ENCODE peak calls at places on chromosomes 5 and 9, in eight cellular contexts. P is thyroid gland, U is NB4, M is tibial artery, X is astrocyte of the spinal cord, W is mammary epithelial cell, K is IMR-90, Y is HCT116. C is an unnamed sample.

GRCh38 chr9:15104826-15105420 is 194.7 kb upstream of the FREM1 start:
- DNase-seq in P (peak), U (peak), M (no peak), X (peak), W (peak), K (peak), Y (peak), C (peak)

GRCh38 chr9:93290495-93291434 is 106.8 kb downstream of the WNK2 start:
- DNase-seq in P (no peak), U (no peak), M (no peak), X (no peak), W (no peak), K (no peak), Y (no peak), C (no peak)

GRCh38 chr9:38371495-38371894 is 21.0 kb upstream of the ALDH1B1 start:
- DNase-seq in P (peak), U (peak), M (no peak), X (no peak), W (peak), K (peak), Y (peak), C (peak)

GRCh38 chr9:109003116-109003515 is 10.2 kb downstream of the CTNNAL1 start:
- DNase-seq in P (no peak), U (no peak), M (no peak), X (no peak), W (no peak), K (no peak), Y (no peak), C (no peak)

GRCh38 chr9:94818196-94818541 is 91.7 kb downstream of the AOPEP start:
- DNase-seq in P (no peak), U (no peak), M (no peak), X (no peak), W (peak), K (no peak), Y (no peak), C (no peak)

GRCh38 chr5:132655821-132656773 is 1.9 kb upstream of the IL13 start:
- DNase-seq in P (peak), U (peak), M (no peak), X (peak), W (no peak), K (no peak), Y (no peak), C (no peak)

GRCh38 chr5:5432020-5432707 is 9.7 kb downstream of the ICE1 start:
- DNase-seq in P (no peak), U (no peak), M (no peak), X (peak), W (peak), K (peak), Y (no peak), C (peak)

GRCh38 chr5:174424219-174425053 is 299.9 kb upstream of the MSX2 start:
- DNase-seq in P (no peak), U (no peak), M (no peak), X (no peak), W (no peak), K (no peak), Y (no peak), C (no peak)

GRCh38 chr5:59660737-59661136 is 232.8 kb downstream of the PDE4D start:
- DNase-seq in P (no peak), U (peak), M (no peak), X (peak), W (no peak), K (peak), Y (no peak), C (peak)

GRCh38 chr5:79853676-79854418 is 137.2 kb downstream of the MTX3 start:
- DNase-seq in P (no peak), U (peak), M (no peak), X (no peak), W (peak), K (peak), Y (peak), C (no peak)

GRCh38 chr5:181052928-181053759 is 13.1 kb downstream of the BTNL9 start:
- DNase-seq in P (no peak), U (no peak), M (no peak), X (no peak), W (no peak), K (no peak), Y (no peak), C (no peak)

GRCh38 chr9:109258619-109259321 is 62.1 kb downstream of the EPB41L4B start:
- DNase-seq in P (peak), U (no peak), M (no peak), X (no peak), W (no peak), K (no peak), Y (no peak), C (no peak)

GRCh38 chr5:132751971-132752580 is 4.8 kb downstream of the CCNI2 start:
- DNase-seq in P (no peak), U (no peak), M (no peak), X (no peak), W (no peak), K (no peak), Y (no peak), C (no peak)

GRCh38 chr9:22041792-22042191 is 32.7 kb upstream of the CDKN2B start:
- DNase-seq in P (peak), U (no peak), M (no peak), X (no peak), W (peak), K (no peak), Y (peak), C (peak)

GRCh38 chr9:84315278-84315877 is 25.2 kb downstream of the SLC28A3 start:
- DNase-seq in P (peak), U (peak), M (peak), X (peak), W (peak), K (peak), Y (peak), C (peak)

GRCh38 chr5:141476132-141476909 is 555 bp downstream of the PCDHGC3 start:
- DNase-seq in P (peak), U (peak), M (peak), X (peak), W (peak), K (peak), Y (no peak), C (peak)

GRCh38 chr5:108046955-108047670 is 334.8 kb downstream of the FBXL17 start:
- DNase-seq in P (no peak), U (no peak), M (no peak), X (no peak), W (no peak), K (no peak), Y (no peak), C (no peak)

GRCh38 chr5:81995407-81995806 is 23.6 kb downstream of the ATG10 start:
- DNase-seq in P (no peak), U (no peak), M (no peak), X (no peak), W (no peak), K (no peak), Y (no peak), C (no peak)

GRCh38 chr5:218457-219289 is 553 bp downstream of the SDHA start:
- DNase-seq in P (peak), U (peak), M (peak), X (peak), W (peak), K (peak), Y (no peak), C (peak)

GRCh38 chr9:32524558-32525461 is 1.2 kb downstream of the RIGI start:
- DNase-seq in P (peak), U (peak), M (no peak), X (no peak), W (peak), K (no peak), Y (no peak), C (peak)

GRCh38 chr5:94433393-94434149 is 184.8 kb downstream of the KIAA0825 start:
- DNase-seq in P (no peak), U (peak), M (peak), X (peak), W (peak), K (peak), Y (peak), C (peak)

GRCh38 chr9:80062581-80062980 is 490.8 kb downstream of the TLE4 start:
- DNase-seq in P (no peak), U (no peak), M (no peak), X (no peak), W (no peak), K (no peak), Y (no peak), C (no peak)

GRCh38 chr9:13213337-13213736 is 66.2 kb downstream of the MPDZ start:
- DNase-seq in P (no peak), U (peak), M (no peak), X (peak), W (no peak), K (peak), Y (no peak), C (peak)

GRCh38 chr9:101858026-101858425 is 119.6 kb upstream of the GRIN3A start:
- DNase-seq in P (no peak), U (no peak), M (no peak), X (no peak), W (no peak), K (no peak), Y (no peak), C (no peak)

GRCh38 chr5:91025449-91025848 is 357.7 kb downstream of the ARRDC3 start:
- DNase-seq in P (no peak), U (no peak), M (no peak), X (no peak), W (no peak), K (no peak), Y (no peak), C (no peak)

GRCh38 chr9:132864691-132865090 is 13.4 kb downstream of the AK8 start:
- DNase-seq in P (no peak), U (no peak), M (no peak), X (no peak), W (no peak), K (no peak), Y (no peak), C (no peak)

GRCh38 chr9:98248737-98249474 is 6.5 kb downstream of the TBC1D2 start:
- DNase-seq in P (peak), U (peak), M (peak), X (peak), W (peak), K (peak), Y (no peak), C (peak)

GRCh38 chr5:1357946-1358725 is 13.2 kb upstream of the CLPTM1L start:
- DNase-seq in P (no peak), U (no peak), M (no peak), X (no peak), W (no peak), K (no peak), Y (no peak), C (no peak)
- TF ChIP-seq CTCF in P (no peak), U (no peak), M (no peak), X (no peak), W (no peak), K (no peak), Y (no peak), C (no peak)

GRCh38 chr5:88145205-88145602 is 123.4 kb downstream of the TMEM161B start:
- DNase-seq in P (no peak), U (no peak), M (peak), X (peak), W (no peak), K (no peak), Y (no peak), C (no peak)
- H3K4me3 ChIP-seq in P (no peak), U (no peak), M (peak), X (no peak), W (no peak), K (no peak), Y (no peak), C (no peak)

GRCh38 chr9:1042466-1042865 is 7.7 kb upstream of the DMRT2 start:
- DNase-seq in P (no peak), U (no peak), M (no peak), X (no peak), W (no peak), K (no peak), Y (no peak), C (no peak)
- TF ChIP-seq CTCF in P (no peak), U (no peak), M (peak), X (no peak), W (no peak), K (peak), Y (no peak), C (no peak)

DNA sequence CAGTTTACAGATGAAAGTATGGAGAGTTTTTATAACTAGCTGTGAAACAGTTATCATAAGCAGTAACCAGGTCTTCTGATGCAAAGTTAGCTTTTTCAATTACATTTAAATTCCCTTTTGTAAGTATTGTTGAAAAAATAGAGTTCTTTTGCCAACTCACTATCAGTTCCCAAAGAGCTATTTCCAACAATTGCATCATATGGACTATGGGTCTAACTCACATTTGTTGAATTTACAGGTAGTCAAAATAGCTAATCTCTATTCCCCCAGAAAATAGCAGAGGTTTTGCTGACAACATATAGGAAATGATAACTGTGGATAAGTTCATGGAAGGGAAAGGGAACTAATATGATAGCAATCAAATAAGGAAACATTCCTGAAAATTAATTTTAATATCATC is 1.4 kb downstream of the SPINK1 start:
- DNase-seq in P (no peak), U (no peak), M (no peak), X (no peak), W (no peak), K (no peak), Y (no peak), C (no peak)
- H3K4me3 ChIP-seq in P (no peak), U (no peak), M (no peak), X (no peak), W (no peak), K (no peak), Y (no peak), C (no peak)

GRCh38 chr5:163832155-163832554 is 326.7 kb downstream of the MAT2B start:
- DNase-seq in P (no peak), U (no peak), M (no peak), X (no peak), W (no peak), K (no peak), Y (no peak), C (no peak)
- TF ChIP-seq CTCF in P (no peak), U (no peak), M (no peak), X (no peak), W (no peak), K (no peak), Y (no peak), C (no peak)